ENCODE peak calls at places on chromosomes 2 and 18, in five cellular contexts. B is foreskin fibroblast, S is fibroblast of the aortic adventitia, Q is upper lobe of left lung, O is prostate gland. T is an unnamed sample.

GRCh38 chr2:149422337-149422990 is 92.1 kb downstream of the LYPD6 start:
- DNase-seq in B (peak), S (peak), Q (no peak), O (no peak), T (peak)

GRCh38 chr2:23651187-23651983 is 266.4 kb downstream of the KLHL29 start:
- DNase-seq in B (peak), S (peak), Q (no peak), O (no peak), T (no peak)

GRCh38 chr2:32977228-32977758 is 30.5 kb downstream of the LTBP1 start:
- DNase-seq in B (no peak), S (peak), Q (peak), O (peak), T (no peak)

GRCh38 chr2:106812377-106812776 is 73.6 kb downstream of the ST6GAL2 start:
- DNase-seq in B (no peak), S (peak), Q (no peak), O (no peak), T (peak)

GRCh38 chr18:10141559-10141958 is 227.7 kb downstream of the VAPA start:
- DNase-seq in B (no peak), S (no peak), Q (no peak), O (no peak), T (no peak)

GRCh38 chr2:238100049-238100820 is at the start of gene ESPNL:
- DNase-seq in B (no peak), S (no peak), Q (peak), O (no peak), T (no peak)

GRCh38 chr2:29518988-29519925 is 402.1 kb downstream of the ALK start:
- DNase-seq in B (peak), S (peak), Q (no peak), O (no peak), T (no peak)

GRCh38 chr2:110771549-110772382 is 39.4 kb downstream of the ACOXL start:
- DNase-seq in B (no peak), S (no peak), Q (no peak), O (no peak), T (no peak)

DNA sequence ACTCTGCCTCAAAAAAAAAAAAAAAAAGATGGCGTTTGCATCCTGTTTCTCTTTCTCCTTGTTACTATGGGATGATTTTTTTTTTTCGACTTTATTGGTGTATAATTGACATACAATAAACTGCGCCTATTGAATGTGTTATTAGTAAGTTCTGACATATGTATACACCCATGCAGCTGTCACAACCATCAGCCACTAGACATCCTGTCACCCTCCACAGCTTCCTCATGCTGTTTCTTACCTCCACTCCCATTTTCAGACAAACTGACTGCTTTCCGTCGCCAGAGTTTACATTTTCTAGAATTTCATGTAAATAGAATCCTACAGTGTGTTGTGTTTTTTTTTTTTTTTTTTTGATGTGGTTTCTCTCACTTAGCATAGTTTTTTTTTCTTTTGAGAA is 27.9 kb downstream of the RRM2 start:
- DNase-seq in B (no peak), S (no peak), Q (no peak), O (no peak), T (no peak)
- TF ChIP-seq CTCF in B (no peak), S (no peak), Q (no peak), O (no peak), T (no peak)

GRCh38 chr2:70440621-70441020 is 113.0 kb downstream of the TGFA start:
- DNase-seq in B (no peak), S (no peak), Q (no peak), O (no peak), T (no peak)
- H3K4me3 ChIP-seq in B (no peak), S (no peak), Q (no peak), O (no peak), T (no peak)

GRCh38 chr18:49612515-49613033 is 50.7 kb downstream of the LIPG start:
- DNase-seq in B (no peak), S (no peak), Q (no peak), O (no peak), T (no peak)
- TF ChIP-seq CTCF in B (no peak), S (no peak), Q (no peak), O (no peak), T (no peak)

DNA sequence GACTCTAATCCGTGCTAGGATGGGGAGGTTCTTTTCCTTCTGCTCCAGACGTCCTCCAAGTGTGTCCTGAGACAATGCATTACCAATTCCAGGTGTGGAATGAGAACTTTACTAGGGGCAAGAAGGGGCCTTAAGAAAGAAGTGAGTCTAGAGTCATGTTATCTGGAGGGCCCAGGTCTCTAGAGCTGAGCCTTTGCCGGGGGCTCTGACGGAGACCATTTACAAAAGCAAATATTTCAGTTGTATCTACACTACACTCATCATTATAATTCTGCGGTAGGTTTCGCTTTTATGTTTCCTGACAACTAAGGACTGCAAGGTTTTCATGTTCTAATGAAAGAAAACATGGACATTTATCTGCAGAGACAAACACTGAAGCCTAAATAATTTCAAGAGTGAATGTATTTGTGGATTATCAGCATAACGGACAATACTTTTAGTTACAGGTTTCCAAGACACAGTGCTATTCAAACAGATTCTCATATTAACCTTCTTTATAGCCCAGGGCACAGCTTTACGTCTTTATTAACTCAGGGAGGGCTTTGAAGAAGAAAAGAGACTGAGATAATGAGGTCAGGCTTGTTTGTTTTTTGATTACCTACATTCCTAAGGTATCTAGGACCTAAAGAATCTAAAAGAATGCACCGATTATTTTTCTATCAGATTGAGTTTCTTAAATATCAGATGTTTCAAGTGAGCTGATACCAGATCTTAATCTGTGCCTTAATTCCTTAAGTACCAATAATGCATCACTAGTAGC is 14.9 kb upstream of the LAMA1 start:
- DNase-seq in B (no peak), S (no peak), Q (no peak), O (no peak), T (no peak)
- H3K4me3 ChIP-seq in B (no peak), S (no peak), Q (no peak), O (no peak), T (no peak)

DNA sequence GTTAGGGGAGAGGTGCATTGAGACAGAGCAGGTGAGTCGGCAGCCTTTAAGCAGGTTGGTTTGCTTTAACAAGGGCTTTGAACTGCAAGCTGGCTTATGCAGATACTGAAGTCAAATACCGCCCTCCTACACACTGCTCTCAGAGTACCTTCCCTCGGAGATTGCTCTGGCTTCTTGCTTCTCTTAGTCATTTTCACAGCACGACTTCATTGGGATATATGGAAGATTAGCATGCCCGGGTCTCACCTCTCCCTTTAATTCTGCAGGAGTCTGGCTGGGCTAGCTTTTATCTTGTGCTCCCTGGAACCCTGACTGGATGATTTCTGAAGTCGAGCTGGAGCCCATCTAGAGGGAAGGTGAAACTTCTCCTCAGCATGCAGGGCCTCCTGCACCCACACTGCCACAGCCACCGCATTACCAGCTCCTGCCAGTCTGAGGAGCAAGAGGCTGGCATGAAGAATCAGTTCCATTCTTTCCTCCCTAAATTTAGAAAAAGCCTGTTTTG is 395.5 kb upstream of the HNRNPA3 start:
- DNase-seq in B (no peak), S (no peak), Q (no peak), O (no peak), T (no peak)
- TF ChIP-seq CTCF in B (no peak), S (peak), Q (no peak), O (no peak), T (no peak)

GRCh38 chr2:68031546-68032160 is 31.2 kb downstream of the C1D start:
- DNase-seq in B (peak), S (peak), Q (no peak), O (no peak), T (peak)
- H3K4me3 ChIP-seq in B (no peak), S (no peak), Q (no peak), O (no peak), T (no peak)

GRCh38 chr2:232139171-232139594 is 177.7 kb downstream of the DIS3L2 start:
- DNase-seq in B (no peak), S (no peak), Q (no peak), O (no peak), T (no peak)
- TF ChIP-seq CTCF in B (no peak), S (no peak), Q (no peak), O (no peak), T (no peak)